ENCODE peak calls at places on chromosomes 12 and 14, in seven cellular contexts. X is astrocyte of the cerebellum, A is heart right ventricle, Q is IMR-90, M is mucosa of descending colon, U is heart left ventricle, D is brain microvascular endothelial cell. E is an unnamed sample.

GRCh38 chr14:35708072-35708471 is 101.0 kb downstream of the RALGAPA1 start:
- DNase-seq in U (no peak), X (no peak), M (no peak), D (no peak), Q (peak), A (no peak), E (peak)

GRCh38 chr12:107320929-107321618 is 227.7 kb upstream of the CRY1 start:
- DNase-seq in D (peak), M (peak), X (peak), A (no peak), Q (peak), U (peak), E (peak)

GRCh38 chr14:63276492-63277342 is 42.0 kb downstream of the GPHB5 start:
- DNase-seq in M (no peak), U (no peak), A (no peak), Q (peak), D (peak), X (peak), E (peak)

GRCh38 chr14:103616635-103617300 is 12.2 kb upstream of the KLC1 start:
- DNase-seq in M (no peak), X (no peak), U (no peak), Q (no peak), A (no peak), D (no peak), E (no peak)

GRCh38 chr14:52692248-52692962 is 3.0 kb downstream of the ERO1A start:
- DNase-seq in D (no peak), A (no peak), X (no peak), U (no peak), Q (peak), M (no peak), E (peak)

GRCh38 chr12:114858388-114859146 is 174.6 kb upstream of the TBX3 start:
- DNase-seq in D (no peak), A (no peak), Q (no peak), M (peak), U (no peak), X (no peak), E (no peak)

GRCh38 chr12:5305425-5305824 is 126.5 kb upstream of the NTF3 start:
- DNase-seq in U (no peak), A (no peak), Q (no peak), X (no peak), M (peak), D (no peak), E (no peak)

GRCh38 chr14:77523109-77523508 is 24.5 kb upstream of the ISM2 start:
- DNase-seq in M (no peak), D (no peak), U (no peak), Q (no peak), X (no peak), A (no peak), E (no peak)

GRCh38 chr12:16389594-16389993 is 42.1 kb downstream of the MGST1 start:
- DNase-seq in Q (peak), M (no peak), U (no peak), X (no peak), A (no peak), D (peak), E (peak)

GRCh38 chr14:47454025-47454424 is 221.4 kb downstream of the MDGA2 start:
- DNase-seq in Q (no peak), A (no peak), M (no peak), X (no peak), D (no peak), U (no peak), E (no peak)

GRCh38 chr14:49549881-49550280 is 36.3 kb downstream of the RPS29 start:
- DNase-seq in Q (peak), X (no peak), U (no peak), A (no peak), D (peak), M (no peak), E (no peak)

GRCh38 chr12:19971881-19972280 is 396.5 kb upstream of the PDE3A start:
- DNase-seq in X (no peak), U (no peak), M (no peak), A (no peak), Q (no peak), D (no peak), E (no peak)

GRCh38 chr12:68119724-68120211 is 39.8 kb downstream of the IFNG start:
- DNase-seq in D (no peak), M (peak), Q (no peak), X (no peak), A (no peak), U (no peak), E (no peak)

GRCh38 chr12:109134186-109134917 is 18.0 kb downstream of the ACACB start:
- DNase-seq in D (no peak), M (no peak), U (no peak), A (peak), X (no peak), Q (no peak), E (peak)

GRCh38 chr12:110844551-110845395 is 2.0 kb upstream of the CCDC63 start:
- DNase-seq in X (peak), D (no peak), U (peak), Q (no peak), M (no peak), A (peak), E (no peak)

GRCh38 chr12:58302487-58303011 is 361.2 kb downstream of the ATP23 start:
- DNase-seq in U (no peak), D (no peak), X (no peak), A (peak), M (peak), Q (no peak), E (peak)

GRCh38 chr14:51095854-51096823 is 1.2 kb upstream of the TRIM9 start:
- DNase-seq in M (peak), D (peak), Q (peak), A (peak), U (no peak), X (no peak), E (no peak)

GRCh38 chr12:80472241-80472640 is 28.2 kb downstream of the PTPRQ start:
- DNase-seq in U (no peak), M (no peak), X (no peak), A (no peak), D (no peak), Q (peak), E (no peak)

GRCh38 chr12:93824514-93825500 is 147.6 kb downstream of the CRADD start:
- DNase-seq in U (no peak), M (no peak), D (peak), Q (peak), X (no peak), A (no peak), E (no peak)

GRCh38 chr12:96167492-96167891 is 26.7 kb upstream of the ELK3 start:
- DNase-seq in D (no peak), A (no peak), M (no peak), Q (no peak), U (no peak), X (no peak), E (no peak)

DNA sequence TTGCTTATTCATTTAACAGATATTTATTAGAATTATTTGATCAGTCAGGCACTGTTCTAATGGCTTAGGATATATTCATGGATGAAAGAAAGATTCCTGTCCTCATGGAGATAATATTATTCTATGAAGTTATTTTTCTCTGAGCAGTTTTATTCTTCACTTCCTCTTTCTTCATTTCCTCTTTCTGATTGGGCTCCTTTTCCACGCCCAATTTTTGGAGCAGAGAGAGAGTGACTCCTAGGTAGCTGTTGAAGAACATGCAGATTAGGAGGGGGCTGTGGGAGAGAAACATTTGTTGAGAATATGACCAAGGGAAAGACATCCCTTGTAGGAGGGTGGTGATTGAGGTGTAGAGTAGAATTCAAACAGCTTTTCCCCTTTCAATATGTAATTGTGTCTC is 6.0 kb upstream of the YARS2 start:
- DNase-seq in D (no peak), X (no peak), Q (no peak), A (no peak), U (no peak), M (no peak), E (no peak)
- TF ChIP-seq CTCF in D (no peak), X (no peak), Q (no peak), A (no peak), U (no peak), M (no peak), E (no peak)

GRCh38 chr14:65864993-65865392 is 452.5 kb downstream of the FUT8 start:
- DNase-seq in D (no peak), Q (no peak), X (no peak), A (no peak), U (no peak), M (no peak), E (no peak)

GRCh38 chr14:65864549-65864948 is 452.0 kb downstream of the FUT8 start:
- DNase-seq in A (no peak), D (no peak), Q (no peak), M (no peak), U (no peak), X (no peak), E (no peak)

GRCh38 chr14:65866906-65867305 is 454.4 kb downstream of the FUT8 start:
- DNase-seq in U (no peak), X (no peak), M (peak), A (no peak), D (no peak), Q (no peak), E (peak)

GRCh38 chr14:65866422-65866821 is 453.9 kb downstream of the FUT8 start:
- DNase-seq in A (no peak), U (no peak), X (no peak), D (no peak), M (no peak), Q (no peak), E (peak)

DNA sequence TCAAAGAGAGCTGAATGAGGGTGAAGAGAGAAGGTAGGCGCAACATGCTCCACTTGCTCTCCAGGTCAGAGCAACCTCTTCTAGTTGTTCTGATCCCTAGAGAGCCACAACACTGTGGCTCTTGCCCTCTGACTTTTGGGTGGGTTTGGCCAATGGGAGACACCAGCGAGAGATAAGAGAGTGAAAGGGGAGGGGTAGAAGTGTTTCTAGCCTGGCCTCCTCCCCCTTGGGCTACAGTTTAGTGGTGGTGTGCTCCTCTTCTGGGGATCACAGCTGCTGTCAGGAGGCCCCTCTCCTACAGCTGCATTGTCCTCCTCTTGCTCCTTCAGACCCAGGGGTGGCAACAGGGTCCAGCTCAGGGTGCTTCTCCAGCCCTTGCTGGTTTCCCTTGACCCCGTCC is 454.8 kb downstream of the FUT8 start:
- DNase-seq in U (no peak), A (no peak), M (no peak), Q (no peak), D (no peak), X (no peak), E (no peak)
- H3K4me3 ChIP-seq in U (no peak), A (no peak), M (no peak), Q (no peak), D (no peak), X (no peak), E (no peak)

GRCh38 chr12:7638764-7639570 is 26.7 kb downstream of the APOBEC1 start:
- DNase-seq in M (peak), A (peak), Q (peak), D (peak), X (peak), U (peak), E (peak)
- TF ChIP-seq CTCF in M (peak), A (peak), Q (peak), D (peak), X (peak), U (peak), E (peak)

DNA sequence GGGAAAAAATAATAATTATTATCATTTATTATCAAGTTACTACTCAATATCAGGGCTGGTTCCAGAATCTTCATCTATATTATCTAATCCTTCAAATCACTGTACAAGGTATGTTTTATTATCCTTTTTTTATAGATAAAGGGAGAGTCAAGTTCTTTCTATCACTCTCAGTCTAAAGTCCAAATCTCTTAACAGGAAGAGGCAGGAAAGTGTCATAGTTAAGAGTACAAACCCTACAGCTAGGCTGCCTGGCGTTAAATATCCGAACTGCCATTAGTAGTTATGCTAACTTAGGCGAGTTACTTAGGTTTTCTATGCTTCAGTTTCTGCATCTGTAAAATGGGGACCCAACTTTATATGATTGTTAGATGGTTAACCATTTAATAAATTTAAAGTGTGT is 99.4 kb upstream of the CCDC91 start:
- DNase-seq in X (no peak), D (no peak), A (no peak), U (no peak), Q (no peak), M (peak), E (no peak)
- H3K4me3 ChIP-seq in X (no peak), D (no peak), A (no peak), U (no peak), Q (no peak), M (no peak), E (no peak)

E was measured in fibroblast of villous mesenchyme.